ENCODE peak calls at places on chromosomes 5 and 9, in four cellular contexts. V, R, S and H are unnamed samples.

GRCh38 chr9:88824711-88825110 is 166.6 kb upstream of the S1PR3 start:
- DNase-seq in V (no peak), R (no peak), S (no peak), H (no peak)

GRCh38 chr5:61293051-61293450 is 39.0 kb upstream of the ZSWIM6 start:
- DNase-seq in R (no peak), V (no peak), S (no peak), H (no peak)

GRCh38 chr9:18926513-18926912 is 106.5 kb downstream of the SAXO1 start:
- DNase-seq in S (no peak), V (no peak), R (no peak), H (no peak)

GRCh38 chr5:95808013-95808685 is 14.4 kb downstream of the GLRX start:
- DNase-seq in V (no peak), R (no peak), S (no peak), H (no peak)

GRCh38 chr5:149656576-149657182 is 73.4 kb upstream of the PPARGC1B start:
- DNase-seq in S (no peak), V (no peak), R (peak), H (no peak)

GRCh38 chr9:91732187-91733005 is 217.6 kb downstream of the ROR2 start:
- DNase-seq in R (no peak), S (no peak), V (no peak), H (no peak)

GRCh38 chr9:123725389-123725788 is 204.5 kb downstream of the DENND1A start:
- DNase-seq in S (no peak), V (no peak), R (no peak), H (no peak)

GRCh38 chr9:113215142-113215541 is 5.9 kb downstream of the FKBP15 start:
- DNase-seq in S (peak), R (no peak), V (no peak), H (no peak)

GRCh38 chr5:127068771-127069330 is 4.5 kb downstream of the C5orf63 start:
- DNase-seq in S (no peak), R (peak), V (no peak), H (peak)

GRCh38 chr9:129630967-129631672 is 5.2 kb downstream of the NTMT1 start:
- DNase-seq in V (no peak), S (no peak), R (no peak), H (no peak)

GRCh38 chr9:3931996-3932906 is 367.6 kb downstream of the GLIS3 start:
- DNase-seq in R (no peak), V (no peak), S (no peak), H (no peak)

GRCh38 chr5:62298118-62298517 is 7.9 kb upstream of the KIF2A start:
- DNase-seq in S (no peak), R (no peak), V (no peak), H (no peak)

GRCh38 chr5:67283988-67284457 is 87.4 kb upstream of the CD180 start:
- DNase-seq in S (no peak), R (no peak), V (no peak), H (no peak)

GRCh38 chr9:114592356-114592755 is 4.8 kb downstream of the ATP6V1G1 start:
- DNase-seq in V (no peak), R (no peak), S (no peak), H (no peak)

GRCh38 chr9:38038307-38039089 is 30.5 kb downstream of the SHB start:
- DNase-seq in S (no peak), V (no peak), R (no peak), H (no peak)

GRCh38 chr9:19127881-19128719 is 808 bp upstream of the PLIN2 start:
- DNase-seq in S (no peak), V (no peak), R (no peak), H (no peak)

GRCh38 chr5:149125386-149125891 is 15.9 kb upstream of the ABLIM3 start:
- DNase-seq in V (no peak), R (no peak), S (no peak), H (no peak)

GRCh38 chr9:129118799-129119198 is 7.6 kb downstream of the PTPA start:
- DNase-seq in S (no peak), V (no peak), R (no peak), H (no peak)

GRCh38 chr9:73143606-73144328 is 7.9 kb upstream of the ANXA1 start:
- DNase-seq in S (peak), R (peak), V (no peak), H (peak)

GRCh38 chr9:121055642-121056143 is 5.6 kb upstream of the C5 start:
- DNase-seq in S (no peak), V (no peak), R (peak), H (no peak)

GRCh38 chr5:88940712-88941111 is 57.7 kb upstream of the MEF2C start:
- DNase-seq in V (no peak), S (no peak), R (no peak), H (no peak)

GRCh38 chr5:74179183-74179582 is 461.3 kb downstream of the ENC1 start:
- DNase-seq in S (no peak), R (peak), V (peak), H (no peak)

GRCh38 chr5:32578362-32578761 is 7.0 kb upstream of the SUB1 start:
- DNase-seq in S (no peak), R (no peak), V (no peak), H (no peak)

GRCh38 chr5:82591021-82591515 is 312.9 kb upstream of the RPS23 start:
- DNase-seq in V (no peak), S (no peak), R (no peak), H (no peak)

GRCh38 chr9:8115570-8115969 is 316.0 kb upstream of the DMAC1 start:
- DNase-seq in V (no peak), R (no peak), S (no peak), H (no peak)

GRCh38 chr5:95238560-95239325 is 46.2 kb downstream of the MCTP1 start:
- DNase-seq in V (no peak), R (peak), S (no peak), H (peak)

GRCh38 chr9:17024129-17024528 is 110.7 kb upstream of the CNTLN start:
- DNase-seq in V (no peak), R (no peak), S (no peak), H (no peak)

GRCh38 chr5:9015250-9015936 is 530.5 kb downstream of the SEMA5A start:
- DNase-seq in V (no peak), R (no peak), S (no peak), H (no peak)

GRCh38 chr5:15646351-15646750 is 146.4 kb downstream of the FBXL7 start:
- DNase-seq in V (no peak), S (no peak), R (no peak), H (no peak)

GRCh38 chr9:134922066-134922931 is 4.6 kb upstream of the FCN1 start:
- DNase-seq in S (no peak), V (no peak), R (no peak), H (no peak)

GRCh38 chr5:146751781-146752401 is 126.7 kb downstream of the PPP2R2B start:
- DNase-seq in S (no peak), R (no peak), V (peak), H (no peak)

GRCh38 chr9:89497978-89498844 is at the start of gene SEMA4D:
- DNase-seq in R (peak), S (peak), V (peak), H (no peak)

GRCh38 chr9:15239816-15240215 is 67.2 kb downstream of the TTC39B start:
- DNase-seq in S (no peak), R (no peak), V (no peak), H (no peak)

GRCh38 chr9:112757300-112757883 is 6.8 kb downstream of the SNX30 start:
- DNase-seq in S (no peak), R (no peak), V (peak), H (no peak)

GRCh38 chr9:91037511-91038482 is 236.2 kb downstream of the SYK start:
- DNase-seq in R (peak), S (peak), V (no peak), H (no peak)